ENCODE peak calls at places on chromosome 19, in four cellular contexts. U, P, H and Q are unnamed samples.

GRCh38 chr19:1266116-1266817 is 2.9 kb upstream of the CIRBP start:
- DNase-seq in U (peak), P (peak), H (peak), Q (peak)

GRCh38 chr19:19259741-19260140 is 13.4 kb downstream of the TM6SF2 start:
- DNase-seq in U (peak), P (no peak), H (no peak), Q (no peak)

GRCh38 chr19:40974633-40975037 is 16.4 kb upstream of the CYP2B6 start:
- DNase-seq in U (peak), P (peak), H (peak), Q (peak)

GRCh38 chr19:45168767-45169351 is 8.1 kb upstream of the NKPD1 start:
- DNase-seq in U (no peak), P (peak), H (no peak), Q (no peak)

GRCh38 chr19:49680473-49681351 is 3.6 kb downstream of the PRMT1 start:
- DNase-seq in U (peak), P (peak), H (peak), Q (peak)

GRCh38 chr19:35153701-35154534 is 617 bp upstream of the FXYD5 start:
- DNase-seq in U (peak), P (no peak), H (no peak), Q (peak)

GRCh38 chr19:42086188-42086736 is 10.3 kb downstream of the ZNF574 start:
- DNase-seq in U (no peak), P (no peak), H (no peak), Q (no peak)

GRCh38 chr19:359653-359925 is 15.0 kb upstream of the MIER2 start:
- DNase-seq in U (no peak), P (no peak), H (no peak), Q (no peak)

GRCh38 chr19:3369337-3370213 is 3.2 kb downstream of the NFIC start:
- DNase-seq in U (peak), P (peak), H (peak), Q (peak)

GRCh38 chr19:49188626-49189200 is 31.1 kb downstream of the TRPM4 start:
- DNase-seq in U (no peak), P (no peak), H (no peak), Q (no peak)

GRCh38 chr19:35316560-35316959 is 12.4 kb upstream of the CD22 start:
- DNase-seq in U (no peak), P (no peak), H (no peak), Q (no peak)

GRCh38 chr19:32172761-32173160 is 172.6 kb upstream of the ZNF507 start:
- DNase-seq in U (no peak), P (no peak), H (no peak), Q (no peak)

GRCh38 chr19:1181606-1182005 is 7.5 kb upstream of the SBNO2 start:
- DNase-seq in U (peak), P (no peak), H (no peak), Q (no peak)

GRCh38 chr19:41565384-41565730 is 10.6 kb upstream of the CEACAM21 start:
- DNase-seq in U (no peak), P (no peak), H (no peak), Q (no peak)

GRCh38 chr19:447816-448546 is 12.9 kb downstream of the SHC2 start:
- DNase-seq in U (no peak), P (no peak), H (no peak), Q (no peak)

GRCh38 chr19:5621311-5621944 is 1.1 kb downstream of the SAFB2 start:
- DNase-seq in U (no peak), P (no peak), H (peak), Q (no peak)

GRCh38 chr19:31448221-31448657 is 99.0 kb upstream of the TSHZ3 start:
- DNase-seq in U (no peak), P (peak), H (peak), Q (peak)

GRCh38 chr19:20238025-20238623 is 71.1 kb downstream of the ZNF486 start:
- DNase-seq in U (peak), P (peak), H (peak), Q (peak)

GRCh38 chr19:4267101-4267900 is 11.8 kb upstream of the SHD start:
- DNase-seq in U (peak), P (peak), H (no peak), Q (peak)

GRCh38 chr19:10271543-10272086 is 695 bp downstream of the ICAM1 start:
- DNase-seq in U (no peak), P (no peak), H (no peak), Q (no peak)

GRCh38 chr19:43782689-43783231 is 2.0 kb upstream of the KCNN4 start:
- DNase-seq in U (peak), P (no peak), H (no peak), Q (no peak)

GRCh38 chr19:19232231-19232630 is 20.5 kb downstream of the NCAN start:
- DNase-seq in U (no peak), P (no peak), H (no peak), Q (no peak)

GRCh38 chr19:30095171-30095570 is 153.1 kb downstream of the URI1 start:
- DNase-seq in U (no peak), P (no peak), H (no peak), Q (no peak)

GRCh38 chr19:13978306-13978705 is 26.0 kb downstream of the DCAF15 start:
- DNase-seq in U (peak), P (peak), H (peak), Q (no peak)

GRCh38 chr19:10334340-10335148 is 1.2 kb upstream of the RAVER1 start:
- DNase-seq in U (peak), P (peak), H (peak), Q (peak)

GRCh38 chr19:12668937-12669271 is 2.3 kb downstream of the WDR83 start:
- DNase-seq in U (peak), P (peak), H (peak), Q (peak)

GRCh38 chr19:51821511-51821910 is 26.6 kb downstream of the FPR3 start:
- DNase-seq in U (no peak), P (no peak), H (no peak), Q (no peak)

GRCh38 chr19:56751078-56751489 is 79.5 kb upstream of the ZNF835 start:
- DNase-seq in U (no peak), P (no peak), H (peak), Q (no peak)

GRCh38 chr19:2352121-2352520 is 7.9 kb upstream of the TMPRSS9 start:
- DNase-seq in U (no peak), P (no peak), H (no peak), Q (no peak)

GRCh38 chr19:10419200-10419645 is 1.1 kb upstream of the PDE4A start:
- DNase-seq in U (no peak), P (no peak), H (no peak), Q (no peak)

GRCh38 chr19:15869109-15869555 is 28.7 kb downstream of the CYP4F2 start:
- DNase-seq in U (peak), P (no peak), H (no peak), Q (peak)
- TF ChIP-seq CTCF in U (peak), P (peak), H (peak), Q (peak)

DNA sequence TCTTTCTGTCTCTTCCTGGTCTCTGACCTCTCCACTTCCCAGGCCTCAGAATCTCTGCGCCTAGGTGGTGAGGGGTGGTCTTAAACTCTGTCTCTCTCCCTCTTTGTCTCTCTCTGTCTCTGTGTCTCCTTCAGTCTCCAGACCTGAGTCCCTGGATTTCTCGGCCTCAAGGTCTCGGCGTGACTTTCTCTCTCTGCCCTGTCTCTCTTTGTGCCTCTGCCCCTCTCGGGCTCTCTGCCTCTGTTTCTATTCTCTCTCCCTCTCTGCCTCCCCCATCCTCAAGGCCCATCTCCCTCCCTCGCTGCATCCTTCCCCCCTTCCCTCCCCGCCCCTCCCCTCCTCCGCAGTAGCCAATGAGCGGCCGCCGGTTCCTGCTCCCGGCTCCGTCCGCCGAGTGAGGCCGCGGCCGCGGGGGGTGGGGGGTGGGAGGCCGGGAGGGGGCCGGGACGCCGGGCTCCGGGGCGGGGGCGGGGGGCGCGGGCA is at the start of gene CACNG7:
- DNase-seq in U (no peak), P (no peak), H (no peak), Q (no peak)
- H3K4me3 ChIP-seq in U (no peak), P (peak), H (no peak), Q (peak)

DNA sequence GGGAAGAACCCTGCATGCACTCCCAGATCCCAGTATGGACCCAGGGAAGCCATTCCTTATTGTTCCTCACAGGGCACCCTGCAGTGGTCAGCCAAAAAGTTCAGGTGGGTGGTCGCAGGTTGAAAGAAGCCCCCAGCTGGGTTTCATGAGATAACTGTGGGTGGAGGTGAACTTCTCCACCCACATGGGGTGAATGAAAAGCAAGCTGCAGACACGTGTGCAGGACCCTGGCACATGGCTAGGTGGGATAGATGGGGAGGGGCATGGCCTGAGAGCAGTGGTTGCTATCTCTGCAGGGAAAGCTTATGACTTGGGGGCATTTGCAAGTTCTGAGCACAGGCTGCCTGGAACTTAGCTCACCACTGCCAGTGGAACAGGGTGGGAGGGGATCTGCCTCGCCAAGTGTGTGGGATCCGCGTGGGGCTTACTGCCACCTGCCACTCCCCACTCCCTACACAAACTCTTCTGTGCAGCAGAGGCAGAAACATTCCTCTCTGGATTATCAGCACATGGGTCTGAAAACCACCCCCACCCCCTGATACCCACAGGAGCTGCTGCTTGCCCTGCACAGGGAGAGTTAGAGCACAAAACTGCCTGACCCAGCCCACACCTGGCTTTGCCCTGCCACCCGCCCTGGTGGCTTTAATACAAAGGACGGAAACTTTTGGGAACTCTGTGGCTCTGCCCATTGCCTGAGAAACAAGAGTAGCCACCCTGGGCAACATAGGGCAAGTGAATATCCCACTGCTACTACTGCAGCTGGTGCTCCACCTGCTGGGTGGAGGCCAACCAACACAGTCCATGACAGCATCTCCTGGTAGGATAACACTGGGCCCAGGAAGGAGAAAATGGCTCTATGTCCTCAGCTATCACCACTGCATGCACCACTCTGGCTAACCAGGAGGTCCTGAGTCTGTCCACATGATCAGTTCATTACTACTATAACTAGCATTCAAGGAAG is 24.4 kb downstream of the PLA2G4C start:
- DNase-seq in U (no peak), P (no peak), H (no peak), Q (no peak)
- TF ChIP-seq CTCF in U (no peak), P (no peak), H (no peak), Q (no peak)

DNA sequence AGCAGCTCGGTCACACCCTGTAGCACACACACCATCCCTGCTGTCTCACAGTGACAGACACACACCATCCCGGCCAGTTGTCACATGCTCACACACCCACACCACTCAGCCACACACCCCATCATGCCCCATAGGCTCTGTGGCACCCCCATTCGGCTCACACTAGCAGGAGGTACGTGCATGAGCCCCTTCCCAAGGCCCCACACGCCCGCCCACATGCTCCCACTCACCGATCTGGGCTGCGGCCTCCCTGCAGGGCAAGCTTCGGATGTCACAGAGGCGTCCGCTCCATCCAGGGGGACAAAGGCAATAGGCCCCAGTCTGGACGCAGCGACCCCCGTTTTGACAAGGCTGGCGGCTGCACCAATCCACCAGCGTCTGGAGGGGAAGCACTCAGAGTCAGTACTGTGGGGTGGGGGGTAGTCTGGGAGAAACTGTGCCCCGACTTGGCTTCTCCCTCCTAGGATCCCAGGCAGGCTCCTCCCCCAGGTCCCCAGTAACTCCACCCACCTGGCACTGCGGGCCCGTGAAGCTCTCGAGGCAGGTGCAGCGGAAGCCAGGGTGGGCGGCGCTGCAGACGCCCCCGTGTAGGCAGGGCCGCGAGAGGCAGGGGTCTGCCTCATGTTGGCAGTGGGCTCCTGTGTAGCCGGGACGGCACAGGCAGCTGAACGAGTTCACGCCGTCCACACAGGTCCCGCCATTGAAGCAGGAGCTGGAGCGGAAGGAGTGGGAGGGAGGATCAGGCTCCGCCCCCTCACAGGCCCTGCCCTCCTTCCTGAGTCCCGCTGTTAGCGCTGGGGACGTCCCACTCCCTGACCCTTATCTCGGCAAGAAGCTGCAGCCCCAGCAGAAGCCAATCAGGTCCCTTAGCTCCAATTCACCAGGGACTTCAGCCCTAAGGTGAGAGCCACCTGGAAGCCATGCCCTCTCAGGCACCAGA is 20.1 kb downstream of the NOTCH3 start:
- DNase-seq in U (peak), P (peak), H (peak), Q (no peak)
- H3K4me3 ChIP-seq in U (no peak), P (peak), H (no peak), Q (no peak)

GRCh38 chr19:36688058-36688457 is 646 bp downstream of the ZNF567 start:
- DNase-seq in U (no peak), P (no peak), H (no peak), Q (no peak)

GRCh38 chr19:36685835-36686234 is 1.6 kb upstream of the ZNF567 start:
- DNase-seq in U (no peak), P (no peak), H (no peak), Q (no peak)

GRCh38 chr19:36686365-36687213 is 823 bp upstream of the ZNF567 start:
- DNase-seq in U (peak), P (no peak), H (peak), Q (no peak)

GRCh38 chr19:36687214-36688056 is at the start of gene ZNF567:
- DNase-seq in U (peak), P (peak), H (peak), Q (peak)
- TF ChIP-seq CTCF in U (peak), P (no peak), H (no peak), Q (no peak)

GRCh38 chr19:16371540-16371986 is 46.9 kb downstream of the KLF2 start:
- DNase-seq in U (no peak), P (peak), H (peak), Q (no peak)

GRCh38 chr19:16369664-16370576 is 45.3 kb downstream of the KLF2 start:
- DNase-seq in U (no peak), P (no peak), H (no peak), Q (no peak)

GRCh38 chr19:16369306-16369663 is 44.7 kb downstream of the KLF2 start:
- DNase-seq in U (no peak), P (no peak), H (no peak), Q (no peak)

GRCh38 chr19:16372065-16372915 is 47.7 kb downstream of the KLF2 start:
- DNase-seq in U (no peak), P (peak), H (no peak), Q (no peak)

DNA sequence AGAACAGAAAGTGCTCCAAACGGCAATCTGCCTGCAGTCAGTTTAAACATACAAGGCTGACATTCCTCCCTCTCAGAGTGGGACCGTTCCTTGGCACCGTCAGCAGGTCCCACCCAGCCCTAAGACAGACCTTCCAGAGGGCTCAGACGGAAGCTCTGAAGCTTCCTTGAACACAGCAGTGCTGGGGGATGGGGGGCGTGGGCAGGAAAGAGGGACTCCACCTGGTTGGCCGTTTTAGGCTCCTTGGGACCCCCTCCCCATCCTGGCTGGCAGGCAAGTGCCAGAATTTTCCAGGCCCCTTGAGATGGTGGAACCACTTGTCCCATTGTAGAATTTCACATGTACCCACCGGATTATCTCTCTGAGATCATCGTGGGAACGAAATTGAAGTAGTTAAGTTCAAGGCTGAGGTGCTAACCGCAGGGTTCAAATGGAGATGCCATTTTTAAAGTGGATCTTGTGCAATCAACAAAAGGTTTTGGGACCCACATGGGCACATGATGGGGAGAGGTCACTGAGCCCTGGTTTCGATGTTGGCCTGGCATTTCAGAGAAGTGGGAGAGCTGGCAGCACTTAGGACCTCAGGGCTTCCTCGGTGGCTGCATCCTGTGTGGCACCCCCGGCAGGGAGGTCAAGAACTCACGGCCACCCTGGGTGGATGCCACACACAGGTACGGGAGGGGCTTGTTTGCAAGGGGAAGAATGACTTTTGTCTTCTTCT is 46.2 kb downstream of the KLF2 start:
- DNase-seq in U (no peak), P (peak), H (no peak), Q (no peak)
- H3K4me3 ChIP-seq in U (no peak), P (peak), H (no peak), Q (no peak)

DNA sequence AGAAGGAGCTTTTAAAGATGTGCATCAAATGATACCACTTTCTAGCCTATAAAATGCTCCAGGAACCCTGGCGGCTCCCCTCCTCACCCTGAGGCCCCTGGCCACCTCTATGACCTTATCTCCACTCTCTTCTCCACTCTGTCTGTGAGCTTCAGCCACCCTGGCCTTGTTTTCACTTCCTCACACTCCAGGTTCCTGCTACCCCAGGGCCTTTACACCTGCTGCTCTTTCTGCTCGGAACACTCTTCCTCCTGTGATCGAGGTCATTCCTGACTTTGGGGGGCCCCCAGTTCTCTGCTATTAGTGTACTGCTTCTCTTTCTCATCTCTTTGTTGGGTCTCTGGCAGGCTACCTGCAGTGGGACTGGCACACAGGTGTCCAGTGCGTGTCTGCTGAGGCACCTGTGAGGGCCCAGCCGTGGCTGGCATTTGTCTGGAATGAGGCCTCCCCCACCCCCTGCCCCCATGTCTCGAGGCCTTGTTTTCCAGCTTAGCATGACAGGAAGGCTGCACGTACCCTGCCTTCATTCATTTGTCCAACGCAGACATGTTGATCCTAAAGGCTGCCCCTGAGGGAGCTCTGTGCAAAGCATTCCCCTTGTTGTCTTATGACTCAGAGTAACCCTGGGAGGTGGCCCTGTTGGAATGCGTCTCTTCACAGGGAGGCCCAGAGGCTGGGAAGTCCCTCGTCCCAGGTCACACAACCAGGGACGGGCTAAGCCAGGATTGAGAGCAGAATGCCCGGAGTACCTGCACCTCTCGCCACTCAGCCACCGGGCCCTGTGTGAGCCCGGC is 2.3 kb downstream of the DDA1 start:
- DNase-seq in U (peak), P (no peak), H (peak), Q (peak)
- TF ChIP-seq CTCF in U (no peak), P (no peak), H (no peak), Q (no peak)